ENCODE peak calls at places on chromosomes 7 and 10, in ten cellular contexts. One of them, this sample, is unnamed.

GRCh38 chr10:11225935-11226334 is 208.3 kb downstream of the CELF2 start:
- DNase-seq in HEK293T: no peak
- DNase-seq in NCI-H1417: peak
- DNase-seq in left ventricle myocardium superior: peak
- DNase-seq in stimulated activated CD4-positive, alpha-beta T cell treated with anti-CD3 and anti-CD28 coated beads, Interleukin-12 subunit alpha, Interleukin-12 subunit beta, amount 100 ng/mL, for 24 hours: no peak
- DNase-seq in dorsolateral prefrontal cortex: no peak
- DNase-seq in COLO829: no peak
- DNase-seq in CD8-positive, alpha-beta memory T cell: peak
- DNase-seq in GM03348: no peak
- DNase-seq in stimulated activated naive B cell treated with anti-CD40 and anti-IgM and Interleukin-4, amounts not matched to agents 10 μg/mL and 1 μg/mL and 100 μg/mL, for 72 hours: no peak
- DNase-seq in this sample: peak

GRCh38 chr7:70306173-70306572 is 707.9 kb downstream of the AUTS2 start:
- DNase-seq in left ventricle myocardium superior: no peak
- DNase-seq in GM03348: no peak
- DNase-seq in HEK293T: no peak
- DNase-seq in CD8-positive, alpha-beta memory T cell: no peak
- DNase-seq in stimulated activated naive B cell treated with anti-CD40 and anti-IgM and Interleukin-4, amounts not matched to agents 10 μg/mL and 1 μg/mL and 100 μg/mL, for 72 hours: no peak
- DNase-seq in COLO829: no peak
- DNase-seq in stimulated activated CD4-positive, alpha-beta T cell treated with anti-CD3 and anti-CD28 coated beads, Interleukin-12 subunit alpha, Interleukin-12 subunit beta, amount 100 ng/mL, for 24 hours: no peak
- DNase-seq in NCI-H1417: no peak
- DNase-seq in dorsolateral prefrontal cortex: no peak
- DNase-seq in this sample: no peak

GRCh38 chr10:12583891-12584595 is 234.7 kb downstream of the CAMK1D start:
- DNase-seq in CD8-positive, alpha-beta memory T cell: no peak
- DNase-seq in left ventricle myocardium superior: no peak
- DNase-seq in dorsolateral prefrontal cortex: no peak
- DNase-seq in GM03348: no peak
- DNase-seq in COLO829: no peak
- DNase-seq in stimulated activated CD4-positive, alpha-beta T cell treated with anti-CD3 and anti-CD28 coated beads, Interleukin-12 subunit alpha, Interleukin-12 subunit beta, amount 100 ng/mL, for 24 hours: no peak
- DNase-seq in stimulated activated naive B cell treated with anti-CD40 and anti-IgM and Interleukin-4, amounts not matched to agents 10 μg/mL and 1 μg/mL and 100 μg/mL, for 72 hours: no peak
- DNase-seq in HEK293T: no peak
- DNase-seq in NCI-H1417: no peak
- DNase-seq in this sample: no peak

GRCh38 chr7:35716038-35716803 is 21.3 kb upstream of the HERPUD2 start:
- DNase-seq in stimulated activated naive B cell treated with anti-CD40 and anti-IgM and Interleukin-4, amounts not matched to agents 10 μg/mL and 1 μg/mL and 100 μg/mL, for 72 hours: no peak
- DNase-seq in CD8-positive, alpha-beta memory T cell: no peak
- DNase-seq in GM03348: peak
- DNase-seq in COLO829: no peak
- DNase-seq in HEK293T: no peak
- DNase-seq in dorsolateral prefrontal cortex: peak
- DNase-seq in NCI-H1417: no peak
- DNase-seq in left ventricle myocardium superior: peak
- DNase-seq in stimulated activated CD4-positive, alpha-beta T cell treated with anti-CD3 and anti-CD28 coated beads, Interleukin-12 subunit alpha, Interleukin-12 subunit beta, amount 100 ng/mL, for 24 hours: no peak
- DNase-seq in this sample: peak

GRCh38 chr10:45279702-45280101 is 35.7 kb downstream of the OR13A1 start:
- DNase-seq in COLO829: no peak
- DNase-seq in GM03348: no peak
- DNase-seq in HEK293T: no peak
- DNase-seq in NCI-H1417: no peak
- DNase-seq in CD8-positive, alpha-beta memory T cell: no peak
- DNase-seq in dorsolateral prefrontal cortex: no peak
- DNase-seq in stimulated activated CD4-positive, alpha-beta T cell treated with anti-CD3 and anti-CD28 coated beads, Interleukin-12 subunit alpha, Interleukin-12 subunit beta, amount 100 ng/mL, for 24 hours: no peak
- DNase-seq in left ventricle myocardium superior: no peak
- DNase-seq in stimulated activated naive B cell treated with anti-CD40 and anti-IgM and Interleukin-4, amounts not matched to agents 10 μg/mL and 1 μg/mL and 100 μg/mL, for 72 hours: no peak
- DNase-seq in this sample: no peak

GRCh38 chr10:66917104-66917503 is 8.7 kb upstream of the LRRTM3 start:
- DNase-seq in left ventricle myocardium superior: no peak
- DNase-seq in NCI-H1417: no peak
- DNase-seq in CD8-positive, alpha-beta memory T cell: no peak
- DNase-seq in GM03348: no peak
- DNase-seq in HEK293T: no peak
- DNase-seq in stimulated activated CD4-positive, alpha-beta T cell treated with anti-CD3 and anti-CD28 coated beads, Interleukin-12 subunit alpha, Interleukin-12 subunit beta, amount 100 ng/mL, for 24 hours: no peak
- DNase-seq in stimulated activated naive B cell treated with anti-CD40 and anti-IgM and Interleukin-4, amounts not matched to agents 10 μg/mL and 1 μg/mL and 100 μg/mL, for 72 hours: no peak
- DNase-seq in COLO829: no peak
- DNase-seq in dorsolateral prefrontal cortex: no peak
- DNase-seq in this sample: no peak

GRCh38 chr10:33143160-33143728 is 185.2 kb upstream of the ITGB1 start:
- DNase-seq in stimulated activated naive B cell treated with anti-CD40 and anti-IgM and Interleukin-4, amounts not matched to agents 10 μg/mL and 1 μg/mL and 100 μg/mL, for 72 hours: peak
- DNase-seq in NCI-H1417: no peak
- DNase-seq in HEK293T: no peak
- DNase-seq in COLO829: peak
- DNase-seq in GM03348: peak
- DNase-seq in left ventricle myocardium superior: no peak
- DNase-seq in stimulated activated CD4-positive, alpha-beta T cell treated with anti-CD3 and anti-CD28 coated beads, Interleukin-12 subunit alpha, Interleukin-12 subunit beta, amount 100 ng/mL, for 24 hours: peak
- DNase-seq in dorsolateral prefrontal cortex: no peak
- DNase-seq in CD8-positive, alpha-beta memory T cell: no peak
- DNase-seq in this sample: peak

GRCh38 chr10:93126484-93127052 is 52.9 kb downstream of the CYP26A1 start:
- DNase-seq in stimulated activated naive B cell treated with anti-CD40 and anti-IgM and Interleukin-4, amounts not matched to agents 10 μg/mL and 1 μg/mL and 100 μg/mL, for 72 hours: no peak
- DNase-seq in stimulated activated CD4-positive, alpha-beta T cell treated with anti-CD3 and anti-CD28 coated beads, Interleukin-12 subunit alpha, Interleukin-12 subunit beta, amount 100 ng/mL, for 24 hours: no peak
- DNase-seq in CD8-positive, alpha-beta memory T cell: no peak
- DNase-seq in GM03348: no peak
- DNase-seq in COLO829: no peak
- DNase-seq in HEK293T: peak
- DNase-seq in NCI-H1417: no peak
- DNase-seq in left ventricle myocardium superior: no peak
- DNase-seq in dorsolateral prefrontal cortex: no peak
- DNase-seq in this sample: no peak

GRCh38 chr7:50685445-50686070 is 97.1 kb downstream of the GRB10 start:
- DNase-seq in COLO829: no peak
- DNase-seq in left ventricle myocardium superior: no peak
- DNase-seq in HEK293T: no peak
- DNase-seq in stimulated activated CD4-positive, alpha-beta T cell treated with anti-CD3 and anti-CD28 coated beads, Interleukin-12 subunit alpha, Interleukin-12 subunit beta, amount 100 ng/mL, for 24 hours: no peak
- DNase-seq in CD8-positive, alpha-beta memory T cell: no peak
- DNase-seq in NCI-H1417: no peak
- DNase-seq in stimulated activated naive B cell treated with anti-CD40 and anti-IgM and Interleukin-4, amounts not matched to agents 10 μg/mL and 1 μg/mL and 100 μg/mL, for 72 hours: no peak
- DNase-seq in dorsolateral prefrontal cortex: no peak
- DNase-seq in GM03348: no peak
- DNase-seq in this sample: no peak

GRCh38 chr7:5699951-5700384 is 81.5 kb downstream of the RNF216 start:
- DNase-seq in GM03348: no peak
- DNase-seq in NCI-H1417: peak
- DNase-seq in HEK293T: no peak
- DNase-seq in stimulated activated CD4-positive, alpha-beta T cell treated with anti-CD3 and anti-CD28 coated beads, Interleukin-12 subunit alpha, Interleukin-12 subunit beta, amount 100 ng/mL, for 24 hours: peak
- DNase-seq in CD8-positive, alpha-beta memory T cell: peak
- DNase-seq in left ventricle myocardium superior: no peak
- DNase-seq in stimulated activated naive B cell treated with anti-CD40 and anti-IgM and Interleukin-4, amounts not matched to agents 10 μg/mL and 1 μg/mL and 100 μg/mL, for 72 hours: peak
- DNase-seq in dorsolateral prefrontal cortex: no peak
- DNase-seq in COLO829: peak
- DNase-seq in this sample: no peak

GRCh38 chr7:131327049-131327625 is 539 bp upstream of the MKLN1 start:
- DNase-seq in stimulated activated naive B cell treated with anti-CD40 and anti-IgM and Interleukin-4, amounts not matched to agents 10 μg/mL and 1 μg/mL and 100 μg/mL, for 72 hours: no peak
- DNase-seq in COLO829: peak
- DNase-seq in NCI-H1417: peak
- DNase-seq in stimulated activated CD4-positive, alpha-beta T cell treated with anti-CD3 and anti-CD28 coated beads, Interleukin-12 subunit alpha, Interleukin-12 subunit beta, amount 100 ng/mL, for 24 hours: no peak
- DNase-seq in dorsolateral prefrontal cortex: peak
- DNase-seq in CD8-positive, alpha-beta memory T cell: peak
- DNase-seq in HEK293T: peak
- DNase-seq in GM03348: peak
- DNase-seq in left ventricle myocardium superior: no peak
- DNase-seq in this sample: peak

GRCh38 chr7:44282601-44283171 is 42.7 kb downstream of the CAMK2B start:
- DNase-seq in stimulated activated CD4-positive, alpha-beta T cell treated with anti-CD3 and anti-CD28 coated beads, Interleukin-12 subunit alpha, Interleukin-12 subunit beta, amount 100 ng/mL, for 24 hours: no peak
- DNase-seq in left ventricle myocardium superior: peak
- DNase-seq in NCI-H1417: no peak
- DNase-seq in dorsolateral prefrontal cortex: peak
- DNase-seq in stimulated activated naive B cell treated with anti-CD40 and anti-IgM and Interleukin-4, amounts not matched to agents 10 μg/mL and 1 μg/mL and 100 μg/mL, for 72 hours: no peak
- DNase-seq in GM03348: no peak
- DNase-seq in COLO829: no peak
- DNase-seq in CD8-positive, alpha-beta memory T cell: no peak
- DNase-seq in HEK293T: no peak
- DNase-seq in this sample: no peak

GRCh38 chr7:135512135-135512887 is 2.4 kb upstream of the CNOT4 start:
- DNase-seq in dorsolateral prefrontal cortex: no peak
- DNase-seq in left ventricle myocardium superior: no peak
- DNase-seq in CD8-positive, alpha-beta memory T cell: no peak
- DNase-seq in HEK293T: peak
- DNase-seq in GM03348: peak
- DNase-seq in COLO829: peak
- DNase-seq in NCI-H1417: peak
- DNase-seq in stimulated activated CD4-positive, alpha-beta T cell treated with anti-CD3 and anti-CD28 coated beads, Interleukin-12 subunit alpha, Interleukin-12 subunit beta, amount 100 ng/mL, for 24 hours: no peak
- DNase-seq in stimulated activated naive B cell treated with anti-CD40 and anti-IgM and Interleukin-4, amounts not matched to agents 10 μg/mL and 1 μg/mL and 100 μg/mL, for 72 hours: no peak
- DNase-seq in this sample: no peak

GRCh38 chr7:127629268-127629854 is 11.4 kb upstream of the PAX4 start:
- DNase-seq in left ventricle myocardium superior: no peak
- DNase-seq in NCI-H1417: peak
- DNase-seq in CD8-positive, alpha-beta memory T cell: no peak
- DNase-seq in dorsolateral prefrontal cortex: no peak
- DNase-seq in stimulated activated CD4-positive, alpha-beta T cell treated with anti-CD3 and anti-CD28 coated beads, Interleukin-12 subunit alpha, Interleukin-12 subunit beta, amount 100 ng/mL, for 24 hours: no peak
- DNase-seq in COLO829: no peak
- DNase-seq in GM03348: no peak
- DNase-seq in HEK293T: peak
- DNase-seq in stimulated activated naive B cell treated with anti-CD40 and anti-IgM and Interleukin-4, amounts not matched to agents 10 μg/mL and 1 μg/mL and 100 μg/mL, for 72 hours: no peak
- DNase-seq in this sample: no peak

GRCh38 chr10:93993782-93994668 is at the start of gene PLCE1:
- DNase-seq in stimulated activated CD4-positive, alpha-beta T cell treated with anti-CD3 and anti-CD28 coated beads, Interleukin-12 subunit alpha, Interleukin-12 subunit beta, amount 100 ng/mL, for 24 hours: no peak
- DNase-seq in left ventricle myocardium superior: peak
- DNase-seq in GM03348: peak
- DNase-seq in NCI-H1417: peak
- DNase-seq in HEK293T: peak
- DNase-seq in dorsolateral prefrontal cortex: no peak
- DNase-seq in COLO829: no peak
- DNase-seq in CD8-positive, alpha-beta memory T cell: no peak
- DNase-seq in stimulated activated naive B cell treated with anti-CD40 and anti-IgM and Interleukin-4, amounts not matched to agents 10 μg/mL and 1 μg/mL and 100 μg/mL, for 72 hours: no peak
- DNase-seq in this sample: no peak

GRCh38 chr10:104076743-104077160 is 8.9 kb downstream of the COL17A1 start:
- DNase-seq in dorsolateral prefrontal cortex: peak
- DNase-seq in NCI-H1417: peak
- DNase-seq in HEK293T: peak
- DNase-seq in stimulated activated naive B cell treated with anti-CD40 and anti-IgM and Interleukin-4, amounts not matched to agents 10 μg/mL and 1 μg/mL and 100 μg/mL, for 72 hours: no peak
- DNase-seq in GM03348: no peak
- DNase-seq in COLO829: peak
- DNase-seq in stimulated activated CD4-positive, alpha-beta T cell treated with anti-CD3 and anti-CD28 coated beads, Interleukin-12 subunit alpha, Interleukin-12 subunit beta, amount 100 ng/mL, for 24 hours: no peak
- DNase-seq in left ventricle myocardium superior: peak
- DNase-seq in CD8-positive, alpha-beta memory T cell: no peak
- DNase-seq in this sample: peak

GRCh38 chr10:110425684-110426293 is 71.9 kb upstream of the DUSP5 start:
- DNase-seq in stimulated activated CD4-positive, alpha-beta T cell treated with anti-CD3 and anti-CD28 coated beads, Interleukin-12 subunit alpha, Interleukin-12 subunit beta, amount 100 ng/mL, for 24 hours: no peak
- DNase-seq in COLO829: no peak
- DNase-seq in NCI-H1417: no peak
- DNase-seq in left ventricle myocardium superior: no peak
- DNase-seq in HEK293T: no peak
- DNase-seq in CD8-positive, alpha-beta memory T cell: no peak
- DNase-seq in GM03348: peak
- DNase-seq in dorsolateral prefrontal cortex: no peak
- DNase-seq in stimulated activated naive B cell treated with anti-CD40 and anti-IgM and Interleukin-4, amounts not matched to agents 10 μg/mL and 1 μg/mL and 100 μg/mL, for 72 hours: peak
- DNase-seq in this sample: peak

GRCh38 chr7:90225601-90226000 is 14.1 kb downstream of the STEAP2 start:
- DNase-seq in dorsolateral prefrontal cortex: no peak
- DNase-seq in left ventricle myocardium superior: no peak
- DNase-seq in GM03348: no peak
- DNase-seq in stimulated activated CD4-positive, alpha-beta T cell treated with anti-CD3 and anti-CD28 coated beads, Interleukin-12 subunit alpha, Interleukin-12 subunit beta, amount 100 ng/mL, for 24 hours: no peak
- DNase-seq in stimulated activated naive B cell treated with anti-CD40 and anti-IgM and Interleukin-4, amounts not matched to agents 10 μg/mL and 1 μg/mL and 100 μg/mL, for 72 hours: no peak
- DNase-seq in HEK293T: no peak
- DNase-seq in COLO829: no peak
- DNase-seq in CD8-positive, alpha-beta memory T cell: no peak
- DNase-seq in NCI-H1417: no peak
- DNase-seq in this sample: no peak

GRCh38 chr7:132353902-132354301 is 222.4 kb downstream of the PLXNA4 start:
- DNase-seq in stimulated activated naive B cell treated with anti-CD40 and anti-IgM and Interleukin-4, amounts not matched to agents 10 μg/mL and 1 μg/mL and 100 μg/mL, for 72 hours: no peak
- DNase-seq in HEK293T: no peak
- DNase-seq in left ventricle myocardium superior: no peak
- DNase-seq in COLO829: no peak
- DNase-seq in GM03348: no peak
- DNase-seq in stimulated activated CD4-positive, alpha-beta T cell treated with anti-CD3 and anti-CD28 coated beads, Interleukin-12 subunit alpha, Interleukin-12 subunit beta, amount 100 ng/mL, for 24 hours: no peak
- DNase-seq in NCI-H1417: no peak
- DNase-seq in dorsolateral prefrontal cortex: no peak
- DNase-seq in CD8-positive, alpha-beta memory T cell: no peak
- DNase-seq in this sample: no peak

GRCh38 chr7:132214452-132214851 is 361.8 kb downstream of the PLXNA4 start:
- DNase-seq in stimulated activated naive B cell treated with anti-CD40 and anti-IgM and Interleukin-4, amounts not matched to agents 10 μg/mL and 1 μg/mL and 100 μg/mL, for 72 hours: no peak
- DNase-seq in stimulated activated CD4-positive, alpha-beta T cell treated with anti-CD3 and anti-CD28 coated beads, Interleukin-12 subunit alpha, Interleukin-12 subunit beta, amount 100 ng/mL, for 24 hours: no peak
- DNase-seq in dorsolateral prefrontal cortex: no peak
- DNase-seq in HEK293T: no peak
- DNase-seq in GM03348: no peak
- DNase-seq in left ventricle myocardium superior: no peak
- DNase-seq in COLO829: no peak
- DNase-seq in NCI-H1417: no peak
- DNase-seq in CD8-positive, alpha-beta memory T cell: no peak
- DNase-seq in this sample: no peak

GRCh38 chr7:81534446-81534845 is 235.4 kb downstream of the HGF start:
- DNase-seq in stimulated activated CD4-positive, alpha-beta T cell treated with anti-CD3 and anti-CD28 coated beads, Interleukin-12 subunit alpha, Interleukin-12 subunit beta, amount 100 ng/mL, for 24 hours: no peak
- DNase-seq in left ventricle myocardium superior: no peak
- DNase-seq in dorsolateral prefrontal cortex: no peak
- DNase-seq in HEK293T: no peak
- DNase-seq in CD8-positive, alpha-beta memory T cell: no peak
- DNase-seq in COLO829: no peak
- DNase-seq in stimulated activated naive B cell treated with anti-CD40 and anti-IgM and Interleukin-4, amounts not matched to agents 10 μg/mL and 1 μg/mL and 100 μg/mL, for 72 hours: no peak
- DNase-seq in GM03348: no peak
- DNase-seq in NCI-H1417: no peak
- DNase-seq in this sample: no peak

GRCh38 chr7:87709258-87709657 is 81.1 kb downstream of the RUNDC3B start:
- DNase-seq in GM03348: no peak
- DNase-seq in NCI-H1417: no peak
- DNase-seq in COLO829: no peak
- DNase-seq in left ventricle myocardium superior: no peak
- DNase-seq in CD8-positive, alpha-beta memory T cell: no peak
- DNase-seq in HEK293T: no peak
- DNase-seq in stimulated activated naive B cell treated with anti-CD40 and anti-IgM and Interleukin-4, amounts not matched to agents 10 μg/mL and 1 μg/mL and 100 μg/mL, for 72 hours: no peak
- DNase-seq in stimulated activated CD4-positive, alpha-beta T cell treated with anti-CD3 and anti-CD28 coated beads, Interleukin-12 subunit alpha, Interleukin-12 subunit beta, amount 100 ng/mL, for 24 hours: no peak
- DNase-seq in dorsolateral prefrontal cortex: no peak
- DNase-seq in this sample: no peak

GRCh38 chr7:121755818-121756501 is 117.0 kb upstream of the PTPRZ1 start:
- DNase-seq in GM03348: no peak
- DNase-seq in COLO829: no peak
- DNase-seq in stimulated activated CD4-positive, alpha-beta T cell treated with anti-CD3 and anti-CD28 coated beads, Interleukin-12 subunit alpha, Interleukin-12 subunit beta, amount 100 ng/mL, for 24 hours: no peak
- DNase-seq in HEK293T: no peak
- DNase-seq in CD8-positive, alpha-beta memory T cell: no peak
- DNase-seq in dorsolateral prefrontal cortex: no peak
- DNase-seq in NCI-H1417: peak
- DNase-seq in stimulated activated naive B cell treated with anti-CD40 and anti-IgM and Interleukin-4, amounts not matched to agents 10 μg/mL and 1 μg/mL and 100 μg/mL, for 72 hours: no peak
- DNase-seq in left ventricle myocardium superior: no peak
- DNase-seq in this sample: no peak

This sample was measured in skeletal muscle cell.